ENCODE peak calls at places on chromosomes 2 and 18, in ten cellular contexts. I is epithelial cell of proximal tubule; U is MM.1S; F is psoas muscle; N is CD8-positive, alpha-beta T cell; V is GM23338; D is tibial nerve; X is lower lobe of right lung; K is brain microvascular endothelial cell; E is Panc1. P is an unnamed sample.

GRCh38 chr2:178530128-178530527 is 49.9 kb downstream of the PLEKHA3 start:
- DNase-seq in V (no peak), D (no peak), U (no peak), X (no peak), K (no peak), N (no peak), I (no peak), E (no peak), F (no peak), P (no peak)

GRCh38 chr2:56484906-56485305 is 301.1 kb downstream of the CCDC85A start:
- DNase-seq in X (no peak), K (no peak), N (no peak), U (no peak), D (no peak), I (no peak), E (no peak), V (no peak), F (no peak), P (no peak)

GRCh38 chr2:47344890-47345583 is 57.9 kb upstream of the MSH2 start:
- DNase-seq in F (peak), V (peak), U (no peak), D (no peak), X (peak), E (no peak), I (peak), K (peak), N (no peak), P (no peak)

GRCh38 chr18:63905361-63905760 is 2.4 kb upstream of the SERPINB10 start:
- DNase-seq in I (no peak), K (no peak), E (no peak), U (no peak), X (no peak), F (no peak), V (no peak), N (no peak), D (no peak), P (no peak)

GRCh38 chr2:172726172-172726735 is 9.4 kb upstream of the RAPGEF4 start:
- DNase-seq in I (peak), X (no peak), F (no peak), V (no peak), U (no peak), E (no peak), D (no peak), K (no peak), N (no peak), P (no peak)

GRCh38 chr2:189506514-189506976 is 65.3 kb downstream of the WDR75 start:
- DNase-seq in N (no peak), D (no peak), X (no peak), V (no peak), K (peak), U (no peak), F (no peak), E (no peak), I (no peak), P (no peak)

GRCh38 chr2:145760781-145761649 is 1241.1 kb upstream of the ZEB2 start:
- DNase-seq in D (no peak), K (peak), X (no peak), E (peak), U (no peak), N (no peak), F (no peak), V (peak), I (peak), P (no peak)

GRCh38 chr2:73766994-73767393 is 12.9 kb downstream of the DUSP11 start:
- DNase-seq in E (no peak), K (no peak), N (no peak), D (no peak), V (no peak), U (no peak), F (no peak), I (no peak), X (no peak), P (no peak)

GRCh38 chr2:39816845-39817244 is 37.8 kb upstream of the THUMPD2 start:
- DNase-seq in V (no peak), K (no peak), E (no peak), N (no peak), F (no peak), D (no peak), U (no peak), I (no peak), X (no peak), P (no peak)

GRCh38 chr2:27086722-27087446 is at the start of gene KHK:
- DNase-seq in U (no peak), V (peak), D (no peak), K (no peak), I (no peak), X (peak), N (no peak), F (no peak), E (no peak), P (no peak)

GRCh38 chr2:138029238-138029637 is 65.0 kb downstream of the HNMT start:
- DNase-seq in N (no peak), F (no peak), D (no peak), E (no peak), V (no peak), I (no peak), X (no peak), K (peak), U (no peak), P (peak)

GRCh38 chr2:158004131-158004530 is 97.5 kb upstream of the UPP2 start:
- DNase-seq in K (no peak), F (no peak), I (peak), U (no peak), X (no peak), E (no peak), V (no peak), D (no peak), N (no peak), P (no peak)

GRCh38 chr2:27980242-27980641 is 89.7 kb downstream of the BABAM2 start:
- DNase-seq in F (no peak), U (peak), X (no peak), D (no peak), K (no peak), I (no peak), N (no peak), V (no peak), E (no peak), P (no peak)

DNA sequence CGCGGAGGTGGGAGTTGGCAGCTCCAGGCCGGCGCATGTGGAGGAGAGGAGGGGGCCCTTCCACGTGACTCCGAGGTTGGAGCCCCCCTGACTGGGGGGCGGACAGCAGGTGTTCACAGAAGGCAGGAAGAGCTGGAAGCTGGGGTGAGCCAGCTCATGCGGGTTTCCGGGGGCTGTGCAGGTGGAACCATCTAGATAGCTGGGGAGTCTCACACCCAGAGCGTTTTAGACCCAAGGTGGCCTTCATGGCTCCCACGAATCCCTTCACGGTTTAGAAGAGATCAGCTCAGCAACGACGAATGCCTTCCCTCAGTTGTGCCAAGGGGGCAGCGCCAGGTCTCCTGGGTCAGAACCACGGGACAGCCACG is 740.5 kb upstream of the SALL3 start:
- DNase-seq in I (no peak), V (no peak), X (no peak), N (no peak), E (no peak), K (no peak), U (no peak), D (no peak), F (no peak), P (no peak)
- TF ChIP-seq CTCF in I (no peak), V (no peak), X (no peak), N (no peak), E (no peak), K (no peak), U (no peak), D (no peak), F (no peak), P (no peak)

GRCh38 chr2:204234248-204234647 is 297.7 kb downstream of the ICOS start:
- DNase-seq in N (no peak), F (no peak), U (no peak), V (no peak), E (no peak), I (no peak), X (no peak), D (no peak), K (no peak), P (no peak)

GRCh38 chr2:204225633-204226032 is 289.1 kb downstream of the ICOS start:
- DNase-seq in V (no peak), I (no peak), K (no peak), E (no peak), F (no peak), D (no peak), N (no peak), U (no peak), X (no peak), P (no peak)

GRCh38 chr2:204223544-204223943 is 287.0 kb downstream of the ICOS start:
- DNase-seq in V (no peak), E (no peak), X (no peak), K (no peak), I (no peak), D (no peak), U (no peak), F (no peak), N (no peak), P (no peak)

GRCh38 chr2:204226305-204226861 is 289.8 kb downstream of the ICOS start:
- DNase-seq in U (no peak), X (no peak), K (no peak), F (no peak), D (no peak), N (no peak), I (no peak), E (no peak), V (no peak), P (no peak)

DNA sequence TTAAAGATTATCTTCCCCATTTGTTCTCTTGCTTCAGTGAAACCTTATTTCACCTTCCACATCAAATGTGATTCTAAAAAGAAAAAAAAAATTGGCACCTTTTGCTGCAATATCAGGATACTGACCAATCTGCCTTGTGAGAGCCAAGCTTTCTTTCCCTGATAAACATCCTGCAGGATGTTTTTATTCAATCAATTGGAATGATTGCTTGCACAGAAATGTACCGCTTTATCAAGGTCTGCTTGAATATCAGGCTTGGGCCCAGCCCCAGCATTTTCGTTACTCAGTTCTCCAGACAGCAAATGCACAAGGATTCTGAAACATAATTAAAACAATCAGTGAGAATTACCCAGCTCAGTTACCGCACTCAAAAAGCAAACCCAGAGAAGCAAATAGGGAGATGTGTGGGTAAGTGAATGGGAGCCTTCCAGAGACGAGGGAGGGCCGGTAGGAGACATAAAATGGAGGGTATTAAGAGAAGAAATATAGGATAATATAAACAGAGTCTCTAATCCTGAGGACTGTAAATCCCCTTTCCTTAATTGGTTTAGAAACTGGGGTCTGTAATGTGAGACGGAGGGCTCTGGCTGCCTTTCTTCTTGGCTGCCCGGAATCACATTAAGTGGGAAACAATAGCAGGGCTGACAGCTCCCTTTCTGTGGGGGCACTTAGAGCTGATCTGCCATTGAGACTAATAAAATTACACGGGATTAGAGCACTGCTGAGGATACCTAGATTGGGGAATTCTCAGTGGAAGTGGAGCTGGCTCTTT is 291.8 kb downstream of the ICOS start:
- DNase-seq in D (no peak), I (no peak), K (no peak), F (no peak), N (no peak), U (no peak), V (peak), E (no peak), X (no peak), P (no peak)
- H3K4me3 ChIP-seq in D (no peak), I (no peak), K (no peak), F (no peak), N (no peak), U (no peak), V (no peak), E (no peak), X (no peak), P (no peak)

GRCh38 chr2:238239552-238239871 is 326 bp downstream of the HES6 start:
- DNase-seq in E (no peak), D (no peak), I (no peak), V (peak), U (peak), X (peak), K (no peak), F (no peak), N (no peak), P (no peak)

GRCh38 chr2:238242731-238243495 is 3.1 kb upstream of the HES6 start:
- DNase-seq in F (peak), E (no peak), X (no peak), U (no peak), D (no peak), V (no peak), I (no peak), N (no peak), K (no peak), P (no peak)

GRCh38 chr2:238241970-238242369 is 2.1 kb upstream of the HES6 start:
- DNase-seq in K (no peak), I (no peak), V (no peak), E (no peak), U (no peak), X (no peak), N (no peak), F (no peak), D (no peak), P (no peak)

GRCh38 chr2:238239872-238240760 is at the start of gene HES6:
- DNase-seq in F (peak), E (no peak), D (peak), I (no peak), X (peak), U (peak), V (peak), N (peak), K (peak), P (no peak)

GRCh38 chr2:238240761-238241711 is 1.2 kb upstream of the HES6 start:
- DNase-seq in N (no peak), X (peak), U (peak), D (no peak), K (no peak), E (no peak), F (peak), V (peak), I (no peak), P (no peak)
- TF ChIP-seq CTCF in N (no peak), X (no peak), U (no peak), D (no peak), K (peak), E (no peak), F (no peak), V (no peak), I (no peak), P (no peak)

GRCh38 chr18:75782826-75783225 is 355.3 kb upstream of the SMIM21 start:
- DNase-seq in X (no peak), E (no peak), V (no peak), I (no peak), F (no peak), K (no peak), N (no peak), D (no peak), U (no peak), P (no peak)

GRCh38 chr18:75785175-75785574 is 357.7 kb upstream of the SMIM21 start:
- DNase-seq in D (no peak), E (no peak), U (peak), K (no peak), V (no peak), F (no peak), X (no peak), N (no peak), I (no peak), P (no peak)

GRCh38 chr18:75784413-75784812 is 356.9 kb upstream of the SMIM21 start:
- DNase-seq in N (no peak), F (no peak), U (no peak), D (no peak), I (no peak), E (no peak), X (no peak), K (no peak), V (no peak), P (no peak)

GRCh38 chr18:75779910-75780309 is 352.4 kb upstream of the SMIM21 start:
- DNase-seq in V (no peak), K (no peak), N (no peak), U (no peak), X (no peak), E (no peak), D (no peak), I (no peak), F (no peak), P (no peak)

DNA sequence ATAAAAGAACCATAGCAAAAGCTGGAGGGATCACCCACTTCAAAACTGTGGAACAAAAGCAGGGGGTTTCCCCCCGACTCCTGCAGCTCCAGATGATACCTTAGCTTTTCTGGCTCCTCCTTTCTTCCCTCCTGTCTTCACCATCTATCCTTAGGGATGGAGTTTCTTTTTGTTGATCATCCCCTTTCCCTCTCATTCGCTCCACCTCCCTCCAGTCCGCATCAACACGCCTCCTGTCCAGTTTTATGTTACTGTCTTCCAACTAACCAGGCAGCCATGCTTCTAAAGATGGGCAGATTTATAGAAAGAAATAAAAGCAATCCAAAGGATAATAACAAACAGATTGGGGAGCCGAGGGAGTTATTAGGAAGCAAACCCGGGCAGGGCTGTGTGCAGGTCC is 356.3 kb upstream of the SMIM21 start:
- DNase-seq in N (no peak), D (no peak), E (no peak), X (no peak), K (no peak), V (no peak), F (no peak), U (no peak), I (no peak), P (no peak)
- H3K4me3 ChIP-seq in N (no peak), D (no peak), E (no peak), X (no peak), K (no peak), V (no peak), F (no peak), U (no peak), I (no peak), P (no peak)

GRCh38 chr2:120949027-120949956 is 213.6 kb downstream of the GLI2 start:
- DNase-seq in U (no peak), F (no peak), I (no peak), V (peak), N (no peak), K (no peak), E (no peak), X (no peak), D (no peak), P (no peak)
- TF ChIP-seq CTCF in U (no peak), F (peak), I (peak), V (peak), N (no peak), K (peak), E (no peak), X (no peak), D (no peak), P (peak)

DNA sequence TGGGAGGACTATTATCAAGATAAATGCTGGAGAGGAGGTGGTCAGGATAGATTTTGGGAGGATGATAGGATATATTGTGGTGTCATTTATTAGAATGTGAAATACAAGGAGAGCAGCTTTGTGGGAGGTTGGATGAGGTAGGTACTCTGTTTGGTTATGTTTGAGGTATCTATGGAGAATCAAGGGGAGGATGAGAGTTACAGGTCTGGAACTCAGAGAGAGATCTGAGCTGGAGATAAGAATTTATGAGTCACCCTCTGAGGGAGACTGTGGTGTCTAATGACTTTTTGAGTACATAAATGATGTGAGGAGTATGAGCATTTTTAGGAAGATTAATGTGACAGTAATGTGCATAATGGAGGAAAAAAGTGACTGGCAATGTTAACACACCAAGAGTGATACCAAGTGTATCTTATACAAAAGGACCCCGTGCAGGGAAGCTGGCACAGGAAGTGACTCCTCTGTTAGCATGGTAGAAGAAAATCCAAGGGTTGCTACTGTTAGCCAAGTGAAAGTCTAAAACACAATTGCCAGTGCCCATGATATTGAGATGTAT is 48.2 kb downstream of the CRIM1 start:
- DNase-seq in V (no peak), D (no peak), K (peak), F (no peak), I (peak), U (no peak), X (no peak), E (peak), N (no peak), P (peak)
- H3K4me3 ChIP-seq in V (no peak), D (no peak), K (no peak), F (no peak), I (peak), U (no peak), X (no peak), E (no peak), N (no peak), P (no peak)

GRCh38 chr2:240567137-240567871 is 980 bp upstream of the RNPEPL1 start:
- DNase-seq in E (no peak), K (no peak), X (peak), I (no peak), F (peak), N (no peak), D (peak), V (no peak), U (no peak), P (no peak)

GRCh38 chr2:240564571-240565266 is 3.6 kb upstream of the RNPEPL1 start:
- DNase-seq in N (no peak), V (no peak), I (no peak), F (no peak), E (no peak), D (no peak), U (peak), X (no peak), K (no peak), P (no peak)

GRCh38 chr2:240567872-240568677 is at the start of gene RNPEPL1:
- DNase-seq in K (no peak), D (peak), U (peak), I (no peak), F (peak), X (peak), E (no peak), V (peak), N (peak), P (no peak)

GRCh38 chr2:240565267-240566202 is 2.7 kb upstream of the RNPEPL1 start:
- DNase-seq in F (peak), I (no peak), X (peak), D (peak), V (no peak), N (peak), K (peak), U (peak), E (no peak), P (no peak)

GRCh38 chr2:240566203-240567136 is 1.8 kb upstream of the RNPEPL1 start:
- DNase-seq in D (peak), V (peak), K (peak), E (no peak), I (no peak), U (peak), N (peak), X (peak), F (peak), P (no peak)
- TF ChIP-seq CTCF in D (peak), V (peak), K (peak), E (peak), I (peak), U (peak), N (peak), X (peak), F (peak), P (peak)

DNA sequence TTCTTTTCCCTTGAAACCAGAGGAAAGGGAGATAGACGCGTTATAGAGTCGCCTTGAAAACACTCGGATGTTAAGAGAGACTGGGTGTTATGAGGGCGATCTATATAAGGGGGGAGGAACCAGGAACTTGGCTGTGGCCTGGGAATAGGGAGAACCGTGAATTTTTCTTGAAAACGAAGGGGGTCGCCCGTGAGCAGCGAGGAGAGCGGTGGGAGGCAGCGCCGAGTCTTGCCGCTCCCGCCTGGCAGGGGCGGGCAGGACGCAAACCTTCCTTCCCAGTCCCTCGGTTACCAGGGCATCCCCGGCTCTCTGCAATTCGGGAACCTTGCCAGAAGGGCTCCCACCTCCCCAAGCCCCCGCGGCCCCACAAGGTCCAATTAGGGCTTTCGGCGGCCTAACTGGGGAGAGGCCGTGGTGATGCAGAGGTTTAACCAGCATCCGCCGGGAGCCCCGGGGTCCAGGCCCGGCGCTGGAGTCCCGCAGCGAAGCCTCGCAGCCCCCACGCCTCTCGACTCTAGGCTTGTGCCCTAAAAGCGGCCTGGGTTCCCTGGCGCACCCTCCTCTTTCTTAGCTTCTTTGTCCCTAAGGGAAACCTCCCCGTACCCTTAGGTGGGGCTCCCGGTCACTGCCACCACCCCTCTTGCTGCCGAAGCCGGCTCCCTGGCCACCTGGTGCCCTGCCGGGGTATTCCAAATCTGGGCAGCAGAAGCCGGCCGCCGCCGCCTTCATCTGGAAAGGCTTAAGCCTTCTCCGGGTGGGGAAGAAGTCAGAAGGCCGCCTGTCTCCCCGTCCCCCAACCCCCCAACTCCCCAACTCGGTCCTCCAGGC is 708 bp upstream of the FHOD3 start:
- DNase-seq in N (no peak), X (peak), D (no peak), I (no peak), E (no peak), K (peak), U (peak), F (peak), V (peak), P (no peak)
- H3K4me3 ChIP-seq in N (peak), X (peak), D (peak), I (peak), E (peak), K (peak), U (peak), F (peak), V (peak), P (peak)

P was measured in AG04449.